ENCODE peak calls at places on chromosome 17, in four cellular contexts. V, T, X and C are unnamed samples.

GRCh38 chr17:66348605-66349165 is 46.3 kb downstream of the PRKCA start:
- DNase-seq in T (peak; percentile 39), V (peak; percentile 47), X (no peak), C (no peak)

GRCh38 chr17:66985338-66985737 is 20.8 kb downstream of the CACNG4 start:
- DNase-seq in T (no peak), X (no peak), V (no peak), C (no peak)

GRCh38 chr17:77317091-77317519 is 176.3 kb downstream of the SEC14L1 start:
- DNase-seq in T (no peak), X (no peak), V (no peak), C (no peak)

GRCh38 chr17:4771519-4772234 is at the start of gene TM4SF5:
- DNase-seq in X (no peak), V (no peak), T (peak; percentile 28), C (no peak)

GRCh38 chr17:82648761-82649474 is 674 bp upstream of the WDR45B start:
- DNase-seq in X (no peak), V (no peak), T (peak; percentile 38), C (peak; percentile 26)

GRCh38 chr17:32960815-32961214 is 30.8 kb upstream of the SPACA3 start:
- DNase-seq in V (no peak), X (no peak), T (no peak), C (no peak)

GRCh38 chr17:36849871-36850348 is 87.4 kb upstream of the LHX1 start:
- DNase-seq in T (peak; percentile 40), V (peak; percentile 12), X (no peak), C (no peak)

GRCh38 chr17:12528036-12528435 is 137.7 kb upstream of the MYOCD start:
- DNase-seq in T (no peak), X (no peak), V (no peak), C (no peak)

GRCh38 chr17:14301761-14302401 is 1.0 kb downstream of the HS3ST3B1 start:
- DNase-seq in V (no peak), T (no peak), X (no peak), C (no peak)

GRCh38 chr17:47924785-47925676 is 16.3 kb upstream of the PNPO start:
- DNase-seq in T (no peak), V (no peak), X (no peak), C (no peak)

GRCh38 chr17:75983501-75984181 is 4.6 kb downstream of the TEN1 start:
- DNase-seq in T (no peak), V (peak; percentile 48), X (no peak), C (no peak)

GRCh38 chr17:57295526-57296023 is 39.3 kb downstream of the MSI2 start:
- DNase-seq in V (no peak), X (no peak), T (no peak), C (no peak)

GRCh38 chr17:80393961-80394360 is 21.0 kb upstream of the ENDOV start:
- DNase-seq in V (no peak), X (no peak), T (no peak), C (no peak)

GRCh38 chr17:18277076-18277475 is 16.6 kb downstream of the MIEF2 start:
- DNase-seq in X (no peak), T (no peak), V (no peak), C (no peak)

GRCh38 chr17:64006361-64007088 is 8.4 kb downstream of the PRR29 start:
- DNase-seq in V (no peak), T (no peak), X (no peak), C (no peak)

GRCh38 chr17:29215174-29215573 is 31.5 kb upstream of the CRYBA1 start:
- DNase-seq in V (no peak), X (no peak), T (no peak), C (no peak)

GRCh38 chr17:30323895-30324319 is 9.9 kb downstream of the TMIGD1 start:
- DNase-seq in T (no peak), V (peak; percentile 55), X (no peak), C (no peak)

GRCh38 chr17:58520843-58521430 is 6.5 kb upstream of the MTMR4 start:
- DNase-seq in X (no peak), T (no peak), V (no peak), C (no peak)

GRCh38 chr17:77579131-77579530 is 379.4 kb upstream of the TNRC6C start:
- DNase-seq in X (no peak), T (no peak), V (no peak), C (no peak)

GRCh38 chr17:71870546-71870862 is 250.3 kb upstream of the SOX9 start:
- DNase-seq in T (no peak), V (no peak), X (no peak), C (no peak)

GRCh38 chr17:40813804-40814203 is 8.6 kb downstream of the KRT10 start:
- DNase-seq in X (no peak), T (no peak), V (no peak), C (no peak)

GRCh38 chr17:41768682-41769288 is 17.7 kb downstream of the JUP start:
- DNase-seq in V (no peak), T (no peak), X (no peak), C (no peak)

GRCh38 chr17:8788998-8789397 is 10.2 kb downstream of the MFSD6L start:
- DNase-seq in V (no peak), X (no peak), T (no peak), C (no peak)

GRCh38 chr17:57732062-57732461 is 13.0 kb downstream of the CCDC182 start:
- DNase-seq in T (no peak), V (no peak), X (no peak), C (no peak)

GRCh38 chr17:20613248-20613647 is 33.7 kb downstream of the CDRT15L2 start:
- DNase-seq in V (no peak), T (no peak), X (no peak), C (no peak)